ENCODE peak calls at places on chromosomes 2 and 18, in ten cellular contexts. S is cardiac muscle cell, B is uterus, F is pancreas, H is foreskin fibroblast, U is fibroblast of lung, T is fibroblast of pulmonary artery, N is endothelial cell, Q is BJ, D is IMR-90. O is an unnamed sample.

GRCh38 chr2:205482399-205483065 is 199.8 kb upstream of the NRP2 start:
- DNase-seq in S (peak), B (no peak), F (no peak), H (no peak), U (no peak), T (peak), N (no peak), Q (no peak), D (peak), O (no peak)

GRCh38 chr2:219684721-219685689 is 57.6 kb downstream of the SLC4A3 start:
- DNase-seq in S (peak), B (peak), F (peak), H (peak), U (peak), T (peak), N (peak), Q (no peak), D (peak), O (peak)

GRCh38 chr2:17171446-17172049 is 346.7 kb downstream of the RAD51AP2 start:
- DNase-seq in S (peak), B (no peak), F (no peak), H (peak), U (peak), T (peak), N (peak), Q (no peak), D (peak), O (no peak)

GRCh38 chr2:96802721-96803120 is 13.3 kb upstream of the CNNM3 start:
- DNase-seq in S (no peak), B (no peak), F (no peak), H (no peak), U (no peak), T (no peak), N (no peak), Q (no peak), D (no peak), O (no peak)

GRCh38 chr2:48448274-48449061 is 81.5 kb upstream of the STON1 start:
- DNase-seq in S (peak), B (no peak), F (no peak), H (peak), U (peak), T (peak), N (no peak), Q (peak), D (peak), O (no peak)

GRCh38 chr2:70645733-70646420 is 92.3 kb upstream of the TGFA start:
- DNase-seq in S (no peak), B (no peak), F (no peak), H (peak), U (no peak), T (no peak), N (peak), Q (no peak), D (no peak), O (no peak)

GRCh38 chr2:158232476-158232875 is 130.8 kb downstream of the UPP2 start:
- DNase-seq in S (no peak), B (no peak), F (no peak), H (peak), U (peak), T (no peak), N (no peak), Q (no peak), D (no peak), O (no peak)

GRCh38 chr18:36850527-36851201 is 21.7 kb downstream of the KIAA1328 start:
- DNase-seq in S (peak), B (no peak), F (no peak), H (peak), U (peak), T (peak), N (no peak), Q (peak), D (peak), O (no peak)

GRCh38 chr18:61765097-61765496 is 127.7 kb downstream of the RNF152 start:
- DNase-seq in S (peak), B (peak), F (no peak), H (peak), U (peak), T (peak), N (no peak), Q (peak), D (peak), O (no peak)

GRCh38 chr2:101420623-101421022 is 33.3 kb upstream of the CREG2 start:
- DNase-seq in S (peak), B (no peak), F (no peak), H (no peak), U (no peak), T (peak), N (no peak), Q (no peak), D (no peak), O (no peak)

GRCh38 chr2:191566347-191566746 is 111.6 kb upstream of the NABP1 start:
- DNase-seq in S (peak), B (peak), F (peak), H (peak), U (peak), T (peak), N (peak), Q (no peak), D (peak), O (peak)

GRCh38 chr18:28816155-28816554 is 639.2 kb upstream of the CDH2 start:
- DNase-seq in S (no peak), B (no peak), F (no peak), H (no peak), U (no peak), T (no peak), N (no peak), Q (no peak), D (peak), O (no peak)

GRCh38 chr2:139946690-139947089 is 1166.5 kb upstream of the NXPH2 start:
- DNase-seq in S (no peak), B (no peak), F (no peak), H (no peak), U (no peak), T (no peak), N (no peak), Q (no peak), D (no peak), O (no peak)
- TF ChIP-seq CTCF in S (no peak), B (no peak), F (no peak), H (no peak), U (no peak), T (no peak), N (no peak), Q (no peak), D (no peak), O (no peak)

DNA sequence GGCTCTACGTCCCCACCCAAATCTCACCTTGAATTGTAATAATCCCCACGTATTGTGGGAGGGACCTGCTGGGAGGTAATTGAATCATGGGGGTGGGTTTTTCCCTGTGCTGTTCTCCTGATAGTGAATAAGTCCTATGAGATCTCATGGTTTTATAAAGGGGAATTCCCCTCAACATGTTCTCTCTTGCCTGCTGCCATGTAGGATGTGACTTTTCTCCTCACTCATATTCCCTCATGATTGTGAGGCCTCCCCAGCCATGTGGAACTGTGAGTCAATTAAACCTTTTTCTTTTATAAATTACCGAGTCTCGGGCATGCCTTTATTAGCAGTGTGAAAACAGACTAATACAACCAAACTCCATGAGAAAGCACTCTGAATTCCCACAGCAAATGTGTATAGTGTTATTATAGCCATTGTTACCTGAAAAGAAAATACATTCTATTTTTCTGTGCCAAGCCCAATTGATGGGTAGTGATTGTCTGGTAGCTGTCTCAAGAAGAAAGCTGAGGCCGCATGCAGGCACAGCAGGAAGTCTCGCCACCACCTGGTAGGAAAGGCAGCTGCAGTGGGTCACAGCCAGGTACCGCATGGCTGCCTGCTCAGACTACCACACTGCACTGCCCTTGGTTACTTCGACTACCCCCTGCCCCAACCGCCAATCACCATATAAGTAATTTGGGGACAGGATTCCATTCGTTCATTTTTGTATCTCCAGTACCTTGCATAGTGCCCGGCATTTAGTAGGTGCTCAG is 10.3 kb upstream of the ZBTB7C start:
- DNase-seq in S (no peak), B (no peak), F (no peak), H (no peak), U (no peak), T (no peak), N (no peak), Q (no peak), D (no peak), O (no peak)
- TF ChIP-seq CTCF in S (no peak), B (no peak), F (no peak), H (no peak), U (no peak), T (no peak), N (no peak), Q (no peak), D (no peak), O (no peak)

DNA sequence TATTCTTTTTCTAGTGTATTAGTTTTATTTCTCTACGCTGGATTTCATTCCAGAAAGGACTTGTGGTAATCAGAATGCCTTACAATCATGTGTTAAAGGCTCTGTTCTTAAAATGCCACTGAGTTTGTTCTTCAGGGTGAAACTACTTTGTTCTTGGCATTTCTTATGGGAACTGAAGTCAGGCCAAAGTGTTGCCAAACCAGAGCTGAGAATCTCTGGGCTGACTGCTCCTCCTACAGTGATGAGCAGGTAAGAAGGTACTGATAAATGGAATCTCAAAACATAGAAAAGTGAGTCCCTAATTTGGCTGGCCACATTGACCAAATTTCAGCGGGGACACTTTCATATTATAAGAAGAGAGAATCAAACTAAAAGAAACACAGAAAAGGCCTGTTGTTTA is 55.1 kb upstream of the ZNF397 start:
- DNase-seq in S (peak), B (no peak), F (no peak), H (no peak), U (no peak), T (peak), N (no peak), Q (no peak), D (no peak), O (no peak)
- TF ChIP-seq CTCF in S (no peak), B (no peak), F (no peak), H (no peak), U (no peak), T (no peak), N (no peak), Q (no peak), D (no peak), O (no peak)

GRCh38 chr2:54899576-54900200 is 150.6 kb downstream of the RTN4 start:
- DNase-seq in S (peak), B (peak), F (peak), H (peak), U (peak), T (peak), N (no peak), Q (no peak), D (peak), O (no peak)
- TF ChIP-seq CTCF in S (peak), B (peak), F (peak), H (peak), U (peak), T (peak), N (no peak), Q (peak), D (peak), O (no peak)

GRCh38 chr18:12995424-12995823 is 4.3 kb downstream of the CEP192 start:
- DNase-seq in S (no peak), B (no peak), F (no peak), H (no peak), U (no peak), T (no peak), N (no peak), Q (no peak), D (no peak), O (no peak)
- TF ChIP-seq CTCF in S (no peak), B (no peak), F (no peak), H (no peak), U (no peak), T (no peak), N (no peak), Q (no peak), D (no peak), O (no peak)

DNA sequence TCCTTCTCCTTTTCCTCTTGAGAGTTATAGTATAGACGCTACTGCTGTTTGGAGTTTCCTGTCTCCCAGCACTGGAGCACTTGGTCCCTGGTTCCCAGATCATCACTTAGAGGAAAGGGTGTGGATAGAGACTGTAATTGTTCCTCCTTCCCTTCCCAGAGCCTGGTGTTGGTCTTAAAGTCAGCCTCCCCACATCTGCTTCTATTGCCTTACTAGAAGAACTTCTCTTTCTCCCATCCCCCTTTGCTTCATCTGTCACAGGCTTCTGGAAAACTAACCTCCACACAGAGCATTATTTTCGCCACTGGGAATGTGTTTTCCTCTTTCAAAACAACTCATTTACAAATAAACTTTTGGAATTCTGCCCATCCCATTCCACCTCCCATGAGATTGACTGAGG is 131.0 kb downstream of the CCDC85A start:
- DNase-seq in S (no peak), B (no peak), F (no peak), H (no peak), U (no peak), T (no peak), N (no peak), Q (no peak), D (no peak), O (no peak)
- TF ChIP-seq CTCF in S (no peak), B (no peak), F (no peak), H (no peak), U (no peak), T (no peak), N (no peak), Q (no peak), D (no peak), O (no peak)